ENCODE peak calls at places on chromosomes 4 and X, in seven cellular contexts. M is IMR-90, F is upper lobe of right lung, O is left ventricle myocardium inferior, G is sigmoid colon, J is neural progenitor cell, Y is endodermal cell. A is an unnamed sample.

GRCh38 chrX:23434356-23434884 is 99.8 kb downstream of the PTCHD1 start:
- DNase-seq in M (peak; percentile 2), F (peak; percentile 69), O (peak; percentile 77), G (peak; percentile 91), J (peak; percentile 26), Y (no peak), A (peak; percentile 82)

GRCh38 chr4:168674077-168674747 is 177.4 kb downstream of the PALLD start:
- DNase-seq in M (peak; percentile 65), F (no peak), O (no peak), G (no peak), J (no peak), Y (peak; percentile 53), A (no peak)

GRCh38 chr4:54541426-54542118 is 116.2 kb upstream of the KIT start:
- DNase-seq in M (peak; percentile 54), F (no peak), O (no peak), G (no peak), J (peak; percentile 29), Y (peak; percentile 67), A (no peak)

GRCh38 chr4:71711985-71712348 is 71.9 kb downstream of the GC start:
- DNase-seq in M (no peak), F (no peak), O (no peak), G (no peak), J (no peak), Y (no peak), A (no peak)

GRCh38 chr4:113471141-113471860 is 290.2 kb downstream of the CAMK2D start:
- DNase-seq in M (peak; percentile 30), F (no peak), O (no peak), G (no peak), J (no peak), Y (no peak), A (no peak)

GRCh38 chrX:78517124-78517523 is 142.0 kb downstream of the RTL3 start:
- DNase-seq in M (no peak), F (no peak), O (no peak), G (no peak), J (no peak), Y (no peak), A (no peak)

GRCh38 chr4:37978509-37978908 is 18.3 kb downstream of the PTTG2 start:
- DNase-seq in M (no peak), F (no peak), O (no peak), G (no peak), J (no peak), Y (no peak), A (no peak)

GRCh38 chr4:130563185-130563890 is 1467.4 kb downstream of the C4orf33 start:
- DNase-seq in M (peak; percentile 72), F (peak; percentile 62), O (peak; percentile 20), G (peak; percentile 62), J (peak; percentile 82), Y (peak; percentile 88), A (peak; percentile 65)

GRCh38 chrX:8743126-8743732 is 11.3 kb upstream of the ANOS1 start:
- DNase-seq in M (peak; percentile 31), F (peak; percentile 69), O (no peak), G (no peak), J (peak; percentile 59), Y (peak; percentile 90), A (no peak)

GRCh38 chr4:37825943-37826281 is 574 bp upstream of the PGM2 start:
- DNase-seq in M (no peak), F (no peak), O (no peak), G (no peak), J (no peak), Y (no peak), A (no peak)

GRCh38 chr4:75698162-75698962 is 25.2 kb upstream of the G3BP2 start:
- DNase-seq in M (no peak), F (no peak), O (no peak), G (no peak), J (no peak), Y (no peak), A (no peak)

GRCh38 chr4:86450861-86451260 is 91.0 kb upstream of the MAPK10 start:
- DNase-seq in M (no peak), F (no peak), O (no peak), G (no peak), J (peak; percentile 57), Y (no peak), A (no peak)

GRCh38 chr4:86450189-86450588 is 90.3 kb upstream of the MAPK10 start:
- DNase-seq in M (no peak), F (no peak), O (no peak), G (no peak), J (no peak), Y (no peak), A (no peak)

GRCh38 chr4:86453044-86453501 is 93.2 kb upstream of the MAPK10 start:
- DNase-seq in M (peak; percentile 70), F (no peak), O (peak; percentile 44), G (peak; percentile 66), J (no peak), Y (no peak), A (peak; percentile 59)

GRCh38 chr4:86451560-86452322 is 91.9 kb upstream of the MAPK10 start:
- DNase-seq in M (peak; percentile 30), F (no peak), O (no peak), G (no peak), J (peak; percentile 20), Y (peak; percentile 59), A (no peak)

GRCh38 chr4:86452323-86452995 is 92.6 kb upstream of the MAPK10 start:
- DNase-seq in M (peak; percentile 38), F (no peak), O (no peak), G (no peak), J (no peak), Y (no peak), A (no peak)
- H3K27ac ChIP-seq in M (peak overlapping the region; percentile 89), F (no peak overlapping the region), O (peak overlapping the region; percentile 61), G (peak overlapping the region; percentile 71), J (peak overlapping the region; percentile 96), Y (no peak overlapping the region), A (peak overlapping the region; percentile 70)

DNA sequence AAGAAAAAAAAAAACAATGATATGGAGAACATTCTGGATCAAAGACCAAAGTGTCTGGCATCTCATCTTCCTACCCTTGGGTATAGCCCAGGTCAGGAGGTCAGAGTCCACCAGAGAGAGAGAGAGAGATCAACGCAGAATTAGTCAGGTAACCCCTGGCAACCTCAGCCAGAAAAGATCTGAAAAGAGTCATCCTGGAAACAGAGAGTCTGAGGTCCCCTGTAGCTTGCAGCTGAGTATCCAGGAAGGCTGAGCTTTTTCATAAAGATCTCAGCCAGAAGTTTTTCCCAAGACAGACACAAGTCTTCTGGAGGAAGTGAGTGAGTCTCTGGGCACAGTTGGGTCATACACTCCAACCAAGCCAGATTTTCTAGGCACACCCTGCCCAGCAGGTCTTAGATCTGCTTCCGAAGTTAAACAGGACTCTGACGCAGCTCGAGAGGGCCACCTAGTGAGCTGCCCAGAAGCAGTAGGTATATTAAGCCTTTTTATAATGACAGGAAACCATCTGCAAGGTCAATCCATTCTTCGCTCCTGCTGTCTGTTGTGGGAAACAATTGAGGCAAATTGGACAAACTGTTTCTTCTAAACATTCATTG is 35.7 kb downstream of the ACE2 start:
- DNase-seq in M (peak; percentile 44), F (peak; percentile 74), O (peak; percentile 40), G (peak; percentile 64), J (peak; percentile 70), Y (peak; percentile 86), A (peak; percentile 80)
- H3K36me3 ChIP-seq in M (no peaks in the 10 kb centered on the region), F (no peaks in the 10 kb centered on the region), O (no peaks in the 10 kb centered on the region), G (no peaks in the 10 kb centered on the region), J (no peaks in the 10 kb centered on the region), Y (no peaks in the 10 kb centered on the region), A (no peaks in the 10 kb centered on the region)

GRCh38 chrX:14902536-14902935 is 29.3 kb downstream of the MOSPD2 start:
- DNase-seq in M (no peak), F (no peak), O (no peak), G (no peak), J (peak; percentile 15), Y (no peak), A (no peak)

GRCh38 chrX:14896273-14896672 is 23.1 kb downstream of the MOSPD2 start:
- DNase-seq in M (no peak), F (no peak), O (no peak), G (no peak), J (no peak), Y (no peak), A (no peak)

GRCh38 chrX:14899607-14900006 is 26.4 kb downstream of the MOSPD2 start:
- DNase-seq in M (peak; percentile 78), F (no peak), O (no peak), G (no peak), J (no peak), Y (no peak), A (no peak)

DNA sequence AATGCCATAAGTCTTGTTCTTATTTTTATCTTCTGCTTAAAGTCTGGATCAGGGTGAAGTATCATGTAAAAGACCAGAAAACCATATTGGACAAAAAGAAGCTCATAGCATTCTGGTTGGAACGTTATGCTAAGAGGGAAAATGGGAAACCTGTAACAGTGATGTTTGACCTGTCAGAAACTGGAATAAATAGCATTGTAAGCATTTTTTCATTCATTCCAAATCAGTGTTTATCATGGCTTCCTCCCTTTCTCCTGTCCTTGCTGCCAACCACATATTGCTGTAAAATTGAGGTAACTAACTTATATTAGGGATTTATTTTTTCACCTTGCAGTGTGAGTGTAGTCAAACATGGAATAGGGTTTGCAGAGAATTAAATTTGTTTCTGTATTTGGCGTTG is 23.8 kb downstream of the MOSPD2 start:
- DNase-seq in M (no peak), F (no peak), O (no peak), G (no peak), J (no peak), Y (no peak), A (no peak)
- H3K4me3 ChIP-seq in M (no peak overlapping the region), F (no peak overlapping the region), O (no peak overlapping the region), G (no peak overlapping the region), J (no peak overlapping the region), Y (no peak overlapping the region), A (no peak overlapping the region)

DNA sequence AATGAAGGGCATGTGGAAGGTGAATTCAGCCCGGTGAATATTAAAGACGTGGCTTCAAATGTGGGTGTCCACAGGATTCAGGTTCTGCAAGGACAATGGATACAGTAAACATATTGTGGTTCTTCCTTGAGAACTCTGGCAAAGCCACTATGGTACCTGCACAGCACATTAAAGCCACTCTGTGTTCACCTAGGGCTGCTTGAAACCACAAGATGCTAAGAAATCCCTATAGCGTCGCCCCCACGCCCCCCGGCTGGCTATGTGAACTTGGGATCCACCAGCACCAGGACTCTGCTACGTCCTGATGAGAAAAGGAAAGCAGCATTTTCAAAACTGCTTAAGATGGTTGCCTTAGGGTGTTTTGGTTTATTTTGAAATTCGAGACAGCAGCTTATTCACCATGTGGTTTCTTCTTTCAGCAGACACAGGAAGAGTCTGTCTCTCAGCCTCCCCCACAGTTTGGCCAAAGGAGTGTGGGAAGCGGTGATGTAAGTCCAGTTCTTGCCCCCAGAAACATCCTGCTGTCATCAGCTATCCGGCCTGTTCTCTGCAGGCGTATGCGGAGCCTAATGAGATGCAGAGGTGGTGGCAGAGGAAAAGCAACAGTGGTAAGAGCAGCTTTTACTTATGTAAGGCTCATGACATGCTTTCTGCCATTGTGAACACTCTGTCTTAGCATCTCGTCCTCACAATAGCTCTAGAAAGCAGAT is 111.5 kb downstream of the AFAP1 start:
- DNase-seq in M (peak; percentile 100), F (no peak), O (peak; percentile 75), G (peak; percentile 92), J (no peak), Y (no peak), A (peak; percentile 88)
- H3K27ac ChIP-seq in M (peak overlapping the region; percentile 79), F (peak overlapping the region; percentile 73), O (peak overlapping the region; percentile 84), G (peak overlapping the region; percentile 71), J (no peak overlapping the region), Y (peak overlapping the region; percentile 27), A (peak overlapping the region; percentile 84)

A was measured in right atrium auricular region.